ENCODE peak calls at places on chromosomes 11 and 22, in eight cellular contexts. One of them, this sample, is unnamed. For H3K4me1, the result is how much of the 10 kb centered on the place peaks cover.

GRCh38 chr11:125348704-125349635 is 147.1 kb downstream of the FEZ1 start:
- DNase-seq in naive thymus-derived CD4-positive, alpha-beta T cell: peak
- DNase-seq in heart left ventricle: no peak
- DNase-seq in heart right ventricle: peak
- DNase-seq in pancreas: peak
- DNase-seq in left ventricle myocardium inferior: peak
- DNase-seq in upper lobe of right lung: peak
- DNase-seq in PC-3: peak
- DNase-seq in this sample: peak

GRCh38 chr22:46890819-46891218 is 128.4 kb downstream of the TBC1D22A start:
- DNase-seq in naive thymus-derived CD4-positive, alpha-beta T cell: no peak
- DNase-seq in heart left ventricle: no peak
- DNase-seq in heart right ventricle: no peak
- DNase-seq in pancreas: no peak
- DNase-seq in left ventricle myocardium inferior: no peak
- DNase-seq in upper lobe of right lung: no peak
- DNase-seq in PC-3: no peak
- DNase-seq in this sample: no peak

GRCh38 chr11:121615506-121615905 is 162.7 kb upstream of the SORL1-AS1 start:
- DNase-seq in naive thymus-derived CD4-positive, alpha-beta T cell: no peak
- DNase-seq in heart left ventricle: no peak
- DNase-seq in heart right ventricle: no peak
- DNase-seq in pancreas: no peak
- DNase-seq in left ventricle myocardium inferior: no peak
- DNase-seq in upper lobe of right lung: no peak
- DNase-seq in PC-3: peak
- DNase-seq in this sample: no peak

GRCh38 chr11:46181387-46181786 is 60.1 kb upstream of the PHF21A start:
- DNase-seq in naive thymus-derived CD4-positive, alpha-beta T cell: no peak
- DNase-seq in heart left ventricle: no peak
- DNase-seq in heart right ventricle: no peak
- DNase-seq in pancreas: no peak
- DNase-seq in left ventricle myocardium inferior: no peak
- DNase-seq in upper lobe of right lung: no peak
- DNase-seq in PC-3: no peak
- DNase-seq in this sample: no peak

GRCh38 chr11:129698212-129698611 is 117.4 kb upstream of the TMEM45B start:
- DNase-seq in naive thymus-derived CD4-positive, alpha-beta T cell: no peak
- DNase-seq in heart left ventricle: no peak
- DNase-seq in heart right ventricle: no peak
- DNase-seq in pancreas: no peak
- DNase-seq in left ventricle myocardium inferior: no peak
- DNase-seq in upper lobe of right lung: peak
- DNase-seq in PC-3: no peak
- DNase-seq in this sample: no peak

GRCh38 chr22:46764779-46765485 is 2.5 kb downstream of the TBC1D22A start:
- DNase-seq in naive thymus-derived CD4-positive, alpha-beta T cell: no peak
- DNase-seq in heart left ventricle: no peak
- DNase-seq in heart right ventricle: no peak
- DNase-seq in pancreas: peak
- DNase-seq in left ventricle myocardium inferior: no peak
- DNase-seq in upper lobe of right lung: no peak
- DNase-seq in PC-3: no peak
- DNase-seq in this sample: no peak

GRCh38 chr22:44570476-44571445 is 72.7 kb upstream of the RTL6 start:
- DNase-seq in naive thymus-derived CD4-positive, alpha-beta T cell: no peak
- DNase-seq in heart left ventricle: peak
- DNase-seq in heart right ventricle: no peak
- DNase-seq in pancreas: peak
- DNase-seq in left ventricle myocardium inferior: no peak
- DNase-seq in upper lobe of right lung: peak
- DNase-seq in PC-3: no peak
- DNase-seq in this sample: no peak

GRCh38 chr11:105577645-105578044 is 32.2 kb upstream of the GRIA4 start:
- DNase-seq in naive thymus-derived CD4-positive, alpha-beta T cell: no peak
- DNase-seq in heart left ventricle: no peak
- DNase-seq in heart right ventricle: no peak
- DNase-seq in pancreas: no peak
- DNase-seq in left ventricle myocardium inferior: no peak
- DNase-seq in upper lobe of right lung: no peak
- DNase-seq in PC-3: peak
- DNase-seq in this sample: no peak

GRCh38 chr11:85643255-85643654 is 4.5 kb upstream of the TMEM126A start:
- DNase-seq in naive thymus-derived CD4-positive, alpha-beta T cell: no peak
- DNase-seq in heart left ventricle: no peak
- DNase-seq in heart right ventricle: peak
- DNase-seq in pancreas: no peak
- DNase-seq in left ventricle myocardium inferior: peak
- DNase-seq in upper lobe of right lung: no peak
- DNase-seq in PC-3: peak
- DNase-seq in this sample: no peak

GRCh38 chr11:93662177-93662575 is 694 bp downstream of the CEP295 start:
- DNase-seq in naive thymus-derived CD4-positive, alpha-beta T cell: no peak
- DNase-seq in heart left ventricle: no peak
- DNase-seq in heart right ventricle: no peak
- DNase-seq in pancreas: no peak
- DNase-seq in left ventricle myocardium inferior: no peak
- DNase-seq in upper lobe of right lung: no peak
- DNase-seq in PC-3: no peak
- DNase-seq in this sample: no peak

GRCh38 chr22:40463017-40463631 is 92.7 kb downstream of the SGSM3 start:
- DNase-seq in naive thymus-derived CD4-positive, alpha-beta T cell: peak
- DNase-seq in heart left ventricle: no peak
- DNase-seq in heart right ventricle: no peak
- DNase-seq in pancreas: no peak
- DNase-seq in left ventricle myocardium inferior: no peak
- DNase-seq in upper lobe of right lung: no peak
- DNase-seq in PC-3: no peak
- DNase-seq in this sample: peak

GRCh38 chr22:41934284-41935014 is 7.8 kb upstream of the TNFRSF13C start:
- DNase-seq in naive thymus-derived CD4-positive, alpha-beta T cell: no peak
- DNase-seq in heart left ventricle: no peak
- DNase-seq in heart right ventricle: no peak
- DNase-seq in pancreas: no peak
- DNase-seq in left ventricle myocardium inferior: no peak
- DNase-seq in upper lobe of right lung: no peak
- DNase-seq in PC-3: no peak
- DNase-seq in this sample: no peak
- H3K4me1 ChIP-seq in naive thymus-derived CD4-positive, alpha-beta T cell: under half
- H3K4me1 ChIP-seq in heart left ventricle: under half
- H3K4me1 ChIP-seq in heart right ventricle: under half
- H3K4me1 ChIP-seq in pancreas: under half
- H3K4me1 ChIP-seq in left ventricle myocardium inferior: under half
- H3K4me1 ChIP-seq in upper lobe of right lung: under half
- H3K4me1 ChIP-seq in PC-3: under half
- H3K4me1 ChIP-seq in this sample: under half

DNA sequence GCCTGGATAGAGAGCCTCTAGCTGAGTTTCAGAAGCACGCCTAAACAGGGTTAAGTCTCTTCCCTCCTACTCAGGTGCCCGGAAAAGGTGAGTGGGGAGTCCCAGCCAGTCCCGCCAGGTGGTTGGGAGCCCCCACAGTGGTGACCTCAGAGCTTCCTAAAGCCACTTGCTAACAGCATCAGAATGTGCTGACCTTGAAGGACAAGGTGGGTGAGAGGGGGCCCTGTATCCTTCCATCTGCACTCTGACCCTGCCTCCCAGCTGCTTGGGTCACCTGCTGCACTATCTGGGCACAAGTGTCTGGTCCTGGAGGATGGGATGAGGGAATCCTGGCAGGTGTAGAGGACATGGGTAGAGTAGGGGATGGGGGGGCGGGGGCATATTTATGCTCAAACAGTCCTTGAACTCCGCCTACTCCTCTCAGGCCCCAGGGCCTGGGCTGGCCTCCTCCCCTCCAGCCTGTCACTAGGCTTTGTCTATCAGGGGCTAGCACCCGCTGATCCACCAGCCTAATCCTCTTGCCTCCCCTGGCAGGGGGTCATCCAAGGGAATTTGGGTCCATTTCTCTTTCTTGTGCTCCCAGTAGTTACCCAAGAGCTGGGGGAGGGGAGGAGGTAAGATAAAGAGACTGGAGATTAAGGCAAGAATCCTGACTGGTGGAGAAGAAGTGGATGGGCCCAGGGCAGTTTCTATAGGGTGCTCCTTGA is 3.4 kb downstream of the USP2 start:
- DNase-seq in naive thymus-derived CD4-positive, alpha-beta T cell: no peak
- DNase-seq in heart left ventricle: no peak
- DNase-seq in heart right ventricle: no peak
- DNase-seq in pancreas: no peak
- DNase-seq in left ventricle myocardium inferior: no peak
- DNase-seq in upper lobe of right lung: peak
- DNase-seq in PC-3: no peak
- DNase-seq in this sample: no peak
- H3K4me1 ChIP-seq in naive thymus-derived CD4-positive, alpha-beta T cell: under half
- H3K4me1 ChIP-seq in heart left ventricle: under half
- H3K4me1 ChIP-seq in heart right ventricle: half or more
- H3K4me1 ChIP-seq in pancreas: under half
- H3K4me1 ChIP-seq in left ventricle myocardium inferior: half or more
- H3K4me1 ChIP-seq in upper lobe of right lung: under half
- H3K4me1 ChIP-seq in PC-3: under half
- H3K4me1 ChIP-seq in this sample: under half

GRCh38 chr11:61102667-61103491 is 590 bp downstream of the CD5 start:
- DNase-seq in naive thymus-derived CD4-positive, alpha-beta T cell: peak
- DNase-seq in heart left ventricle: no peak
- DNase-seq in heart right ventricle: no peak
- DNase-seq in pancreas: no peak
- DNase-seq in left ventricle myocardium inferior: no peak
- DNase-seq in upper lobe of right lung: peak
- DNase-seq in PC-3: no peak
- DNase-seq in this sample: peak
- H3K4me1 ChIP-seq in naive thymus-derived CD4-positive, alpha-beta T cell: under half
- H3K4me1 ChIP-seq in heart left ventricle: under half
- H3K4me1 ChIP-seq in heart right ventricle: under half
- H3K4me1 ChIP-seq in pancreas: under half
- H3K4me1 ChIP-seq in left ventricle myocardium inferior: under half
- H3K4me1 ChIP-seq in upper lobe of right lung: under half
- H3K4me1 ChIP-seq in PC-3: under half
- H3K4me1 ChIP-seq in this sample: half or more

GRCh38 chr11:64385953-64386704 is 27.2 kb downstream of the RPS6KA4 start:
- DNase-seq in naive thymus-derived CD4-positive, alpha-beta T cell: peak
- DNase-seq in heart left ventricle: no peak
- DNase-seq in heart right ventricle: no peak
- DNase-seq in pancreas: no peak
- DNase-seq in left ventricle myocardium inferior: no peak
- DNase-seq in upper lobe of right lung: no peak
- DNase-seq in PC-3: peak
- DNase-seq in this sample: peak
- H3K4me1 ChIP-seq in naive thymus-derived CD4-positive, alpha-beta T cell: under half
- H3K4me1 ChIP-seq in heart left ventricle: under half
- H3K4me1 ChIP-seq in heart right ventricle: under half
- H3K4me1 ChIP-seq in pancreas: under half
- H3K4me1 ChIP-seq in left ventricle myocardium inferior: under half
- H3K4me1 ChIP-seq in upper lobe of right lung: under half
- H3K4me1 ChIP-seq in PC-3: under half
- H3K4me1 ChIP-seq in this sample: under half

GRCh38 chr11:114150671-114151070 is 91.2 kb downstream of the ZBTB16 start:
- DNase-seq in naive thymus-derived CD4-positive, alpha-beta T cell: no peak
- DNase-seq in heart left ventricle: no peak
- DNase-seq in heart right ventricle: no peak
- DNase-seq in pancreas: no peak
- DNase-seq in left ventricle myocardium inferior: no peak
- DNase-seq in upper lobe of right lung: no peak
- DNase-seq in PC-3: no peak
- DNase-seq in this sample: no peak
- H3K4me1 ChIP-seq in naive thymus-derived CD4-positive, alpha-beta T cell: under half
- H3K4me1 ChIP-seq in heart left ventricle: half or more
- H3K4me1 ChIP-seq in heart right ventricle: half or more
- H3K4me1 ChIP-seq in pancreas: under half
- H3K4me1 ChIP-seq in left ventricle myocardium inferior: half or more
- H3K4me1 ChIP-seq in upper lobe of right lung: half or more
- H3K4me1 ChIP-seq in PC-3: under half
- H3K4me1 ChIP-seq in this sample: under half

GRCh38 chr22:28894320-28894719 is 10.9 kb downstream of the ZNRF3 start:
- DNase-seq in naive thymus-derived CD4-positive, alpha-beta T cell: no peak
- DNase-seq in heart left ventricle: peak
- DNase-seq in heart right ventricle: no peak
- DNase-seq in pancreas: no peak
- DNase-seq in left ventricle myocardium inferior: peak
- DNase-seq in upper lobe of right lung: no peak
- DNase-seq in PC-3: peak
- DNase-seq in this sample: no peak

GRCh38 chr22:28893810-28894209 is 10.4 kb downstream of the ZNRF3 start:
- DNase-seq in naive thymus-derived CD4-positive, alpha-beta T cell: no peak
- DNase-seq in heart left ventricle: no peak
- DNase-seq in heart right ventricle: no peak
- DNase-seq in pancreas: no peak
- DNase-seq in left ventricle myocardium inferior: no peak
- DNase-seq in upper lobe of right lung: no peak
- DNase-seq in PC-3: no peak
- DNase-seq in this sample: no peak

GRCh38 chr22:28892175-28892731 is 8.9 kb downstream of the ZNRF3 start:
- DNase-seq in naive thymus-derived CD4-positive, alpha-beta T cell: no peak
- DNase-seq in heart left ventricle: no peak
- DNase-seq in heart right ventricle: no peak
- DNase-seq in pancreas: no peak
- DNase-seq in left ventricle myocardium inferior: no peak
- DNase-seq in upper lobe of right lung: no peak
- DNase-seq in PC-3: no peak
- DNase-seq in this sample: no peak

GRCh38 chr22:28896611-28897010 is 13.2 kb downstream of the ZNRF3 start:
- DNase-seq in naive thymus-derived CD4-positive, alpha-beta T cell: no peak
- DNase-seq in heart left ventricle: no peak
- DNase-seq in heart right ventricle: no peak
- DNase-seq in pancreas: no peak
- DNase-seq in left ventricle myocardium inferior: no peak
- DNase-seq in upper lobe of right lung: no peak
- DNase-seq in PC-3: peak
- DNase-seq in this sample: no peak

GRCh38 chr22:28894793-28895192 is 11.4 kb downstream of the ZNRF3 start:
- DNase-seq in naive thymus-derived CD4-positive, alpha-beta T cell: no peak
- DNase-seq in heart left ventricle: no peak
- DNase-seq in heart right ventricle: no peak
- DNase-seq in pancreas: no peak
- DNase-seq in left ventricle myocardium inferior: no peak
- DNase-seq in upper lobe of right lung: no peak
- DNase-seq in PC-3: no peak
- DNase-seq in this sample: no peak
- H3K4me1 ChIP-seq in naive thymus-derived CD4-positive, alpha-beta T cell: under half
- H3K4me1 ChIP-seq in heart left ventricle: under half
- H3K4me1 ChIP-seq in heart right ventricle: under half
- H3K4me1 ChIP-seq in pancreas: under half
- H3K4me1 ChIP-seq in left ventricle myocardium inferior: half or more
- H3K4me1 ChIP-seq in upper lobe of right lung: under half
- H3K4me1 ChIP-seq in PC-3: under half
- H3K4me1 ChIP-seq in this sample: under half

GRCh38 chr11:67370351-67371076 is 2.9 kb downstream of the CLCF1 start:
- DNase-seq in naive thymus-derived CD4-positive, alpha-beta T cell: no peak
- DNase-seq in heart left ventricle: no peak
- DNase-seq in heart right ventricle: no peak
- DNase-seq in pancreas: no peak
- DNase-seq in left ventricle myocardium inferior: no peak
- DNase-seq in upper lobe of right lung: no peak
- DNase-seq in PC-3: no peak
- DNase-seq in this sample: no peak
- H3K4me1 ChIP-seq in naive thymus-derived CD4-positive, alpha-beta T cell: under half
- H3K4me1 ChIP-seq in heart left ventricle: under half
- H3K4me1 ChIP-seq in heart right ventricle: half or more
- H3K4me1 ChIP-seq in pancreas: under half
- H3K4me1 ChIP-seq in left ventricle myocardium inferior: half or more
- H3K4me1 ChIP-seq in upper lobe of right lung: half or more
- H3K4me1 ChIP-seq in PC-3: under half
- H3K4me1 ChIP-seq in this sample: half or more

DNA sequence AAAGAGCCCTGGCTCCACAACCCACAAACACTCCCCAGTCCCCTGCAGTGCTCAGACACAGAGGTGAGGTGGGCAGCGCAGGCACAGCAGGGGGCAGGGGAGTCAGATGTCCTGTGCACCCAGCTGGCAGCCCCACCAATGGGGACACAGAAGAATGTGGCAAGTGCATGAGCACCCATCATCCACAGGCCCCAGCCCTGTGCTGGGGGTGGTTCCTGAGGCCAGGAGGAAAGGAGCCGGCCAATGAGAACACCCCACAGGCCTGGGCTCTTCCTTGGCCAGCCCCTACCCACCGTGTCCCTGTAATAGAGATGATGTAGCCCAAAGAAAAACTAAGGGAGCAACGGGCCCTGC is 9.3 kb downstream of the GNB1L start:
- DNase-seq in naive thymus-derived CD4-positive, alpha-beta T cell: no peak
- DNase-seq in heart left ventricle: no peak
- DNase-seq in heart right ventricle: no peak
- DNase-seq in pancreas: no peak
- DNase-seq in left ventricle myocardium inferior: no peak
- DNase-seq in upper lobe of right lung: no peak
- DNase-seq in PC-3: no peak
- DNase-seq in this sample: no peak
- H3K4me1 ChIP-seq in naive thymus-derived CD4-positive, alpha-beta T cell: under half
- H3K4me1 ChIP-seq in heart left ventricle: under half
- H3K4me1 ChIP-seq in heart right ventricle: under half
- H3K4me1 ChIP-seq in pancreas: under half
- H3K4me1 ChIP-seq in left ventricle myocardium inferior: under half
- H3K4me1 ChIP-seq in upper lobe of right lung: half or more
- H3K4me1 ChIP-seq in PC-3: under half
- H3K4me1 ChIP-seq in this sample: under half